ENCODE peak calls at places on chromosomes 2 and 18, in five cellular contexts. U, O, F, X and Y are unnamed samples.

GRCh38 chr2:127957240-127957639 is 70.6 kb downstream of the SAP130 start:
- DNase-seq in U (no peak), O (no peak), F (no peak), X (no peak), Y (no peak)

GRCh38 chr2:11389551-11390528 is 45.4 kb upstream of the ROCK2 start:
- DNase-seq in U (no peak), O (no peak), F (peak), X (no peak), Y (no peak)

GRCh38 chr2:149488719-149489440 is 98.7 kb downstream of the MMADHC start:
- DNase-seq in U (no peak), O (no peak), F (no peak), X (no peak), Y (no peak)

GRCh38 chr2:36389081-36389480 is 33.5 kb downstream of the CRIM1 start:
- DNase-seq in U (no peak), O (no peak), F (no peak), X (no peak), Y (no peak)

GRCh38 chr2:112834379-112835014 is 2.1 kb downstream of the IL1B start:
- DNase-seq in U (no peak), O (no peak), F (no peak), X (no peak), Y (no peak)

GRCh38 chr2:240836781-240837467 is 16.9 kb upstream of the KIF1A start:
- DNase-seq in U (no peak), O (no peak), F (no peak), X (no peak), Y (no peak)

GRCh38 chr18:22999212-22999611 is 66.1 kb downstream of the RBBP8 start:
- DNase-seq in U (peak), O (no peak), F (no peak), X (no peak), Y (no peak)

GRCh38 chr2:38700881-38701458 is 35.1 kb downstream of the GALM start:
- DNase-seq in U (no peak), O (no peak), F (no peak), X (no peak), Y (no peak)

GRCh38 chr2:109217362-109218086 is 88.5 kb downstream of the SH3RF3 start:
- DNase-seq in U (no peak), O (no peak), F (no peak), X (no peak), Y (no peak)

GRCh38 chr2:105763076-105763475 is 18.4 kb downstream of the NCK2 start:
- DNase-seq in U (no peak), O (no peak), F (no peak), X (no peak), Y (no peak)

GRCh38 chr2:20093263-20094141 is 42.1 kb upstream of the LAPTM4A start:
- DNase-seq in U (peak), O (peak), F (peak), X (no peak), Y (peak)